ENCODE peak calls at places on chromosomes 6 and 20, in seven cellular contexts. W is colonic mucosa, O is IMR-90, V is astrocyte of the spinal cord, A is body of pancreas, Z is left lung, Q is A549. F is an unnamed sample.

GRCh38 chr20:62489186-62489939 is 13.6 kb upstream of the GATA5 start:
- DNase-seq in W (no peak), O (no peak), V (no peak), A (no peak), Z (no peak), Q (peak; percentile 36), F (no peak)

GRCh38 chr20:23092861-23093543 is 6.9 kb upstream of the CD93 start:
- DNase-seq in W (no peak), O (no peak), V (no peak), A (no peak), Z (no peak), Q (no peak), F (no peak)

GRCh38 chr6:56314683-56315523 is 67.5 kb upstream of the COL21A1 start:
- DNase-seq in W (no peak), O (peak; percentile 50), V (peak; percentile 63), A (peak; percentile 43), Z (no peak), Q (peak; percentile 35), F (no peak)

GRCh38 chr20:49445176-49445575 is 37.3 kb downstream of the KCNB1 start:
- DNase-seq in W (no peak), O (no peak), V (no peak), A (no peak), Z (no peak), Q (no peak), F (no peak)

GRCh38 chr20:15658295-15658694 is 915.0 kb downstream of the KIF16B start:
- DNase-seq in W (no peak), O (no peak), V (no peak), A (no peak), Z (no peak), Q (no peak), F (no peak)

GRCh38 chr6:15184441-15184861 is 61.4 kb upstream of the JARID2 start:
- DNase-seq in W (no peak), O (no peak), V (no peak), A (no peak), Z (no peak), Q (no peak), F (peak; percentile 22)

GRCh38 chr6:39777661-39778060 is 14.5 kb upstream of the DAAM2 start:
- DNase-seq in W (no peak), O (no peak), V (no peak), A (no peak), Z (no peak), Q (no peak), F (no peak)

GRCh38 chr20:9214676-9215075 is 145.8 kb downstream of the PLCB4 start:
- DNase-seq in W (no peak), O (peak; percentile 95), V (peak; percentile 67), A (no peak), Z (no peak), Q (peak; percentile 34), F (no peak)

GRCh38 chr6:168032383-168032760 is 34.9 kb downstream of the KIF25 start:
- DNase-seq in W (peak; percentile 18), O (peak; percentile 86), V (peak; percentile 84), A (no peak), Z (no peak), Q (no peak), F (no peak)

GRCh38 chr20:40961686-40962640 is 66.7 kb upstream of the TOP1 start:
- DNase-seq in W (no peak), O (peak; percentile 7), V (peak; percentile 36), A (no peak), Z (no peak), Q (no peak), F (no peak)

GRCh38 chr20:60957621-60958020 is 294.4 kb upstream of the CDH4 start:
- DNase-seq in W (no peak), O (no peak), V (no peak), A (no peak), Z (no peak), Q (no peak), F (no peak)

GRCh38 chr20:36399147-36399968 is 93.2 kb downstream of the DLGAP4 start:
- DNase-seq in W (peak; percentile 20), O (peak; percentile 11), V (peak; percentile 8), A (peak; percentile 30), Z (no peak), Q (peak; percentile 75), F (peak; percentile 9)

GRCh38 chr20:1528811-1529210 is 28.7 kb downstream of the SIRPD start:
- DNase-seq in W (no peak), O (peak; percentile 8), V (no peak), A (no peak), Z (no peak), Q (no peak), F (no peak)

GRCh38 chr6:109202409-109203264 is 107.3 kb downstream of the CEP57L1 start:
- DNase-seq in W (no peak), O (peak; percentile 4), V (no peak), A (no peak), Z (no peak), Q (no peak), F (no peak)

GRCh38 chr20:14622796-14623195 is 285.4 kb upstream of the FLRT3 start:
- DNase-seq in W (no peak), O (peak; percentile 2), V (peak; percentile 7), A (no peak), Z (no peak), Q (peak; percentile 77), F (no peak)

GRCh38 chr6:11222385-11223277 is 9.8 kb downstream of the NEDD9 start:
- DNase-seq in W (no peak), O (no peak), V (no peak), A (no peak), Z (no peak), Q (peak; percentile 9), F (no peak)

GRCh38 chr6:168603234-168603633 is 162.2 kb downstream of the SMOC2 start:
- DNase-seq in W (no peak), O (no peak), V (no peak), A (no peak), Z (no peak), Q (no peak), F (no peak)

GRCh38 chr6:5478380-5478779 is 217.1 kb downstream of the FARS2 start:
- DNase-seq in W (no peak), O (no peak), V (no peak), A (no peak), Z (no peak), Q (no peak), F (no peak)

GRCh38 chr6:37102299-37103168 is 67.4 kb upstream of the PIM1 start:
- DNase-seq in W (peak; percentile 74), O (peak; percentile 88), V (peak; percentile 92), A (peak; percentile 88), Z (peak; percentile 89), Q (peak; percentile 82), F (peak; percentile 82)

DNA sequence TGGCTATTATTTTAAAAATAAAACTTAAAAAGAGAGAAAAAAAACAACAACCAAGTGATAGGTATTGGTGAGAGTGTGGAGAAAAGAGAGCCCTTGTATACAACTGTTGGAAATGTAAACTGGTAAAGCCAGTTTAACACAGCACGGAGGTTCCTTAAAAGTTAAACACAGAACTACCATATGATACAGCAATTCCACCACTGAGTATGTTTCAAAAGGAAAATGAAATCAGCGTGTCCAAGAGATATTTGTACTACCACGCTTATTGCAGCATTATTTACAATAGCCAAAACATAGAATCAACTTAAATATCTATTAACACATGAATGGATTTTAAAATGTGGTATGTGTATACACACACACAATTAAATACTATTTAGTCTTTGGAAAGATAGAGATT is 1.1 kb downstream of the PTCHD4 start:
- DNase-seq in W (no peak), O (no peak), V (peak; percentile 25), A (no peak), Z (no peak), Q (no peak), F (no peak)
- H3K4me3 ChIP-seq in W (no peak overlapping the region), O (peak overlapping the region; percentile 95), V (peak overlapping the region; percentile 61), A (no peak overlapping the region), Z (peak overlapping the region; percentile 4), Q (no peak overlapping the region), F (no peak overlapping the region)

GRCh38 chr6:31356216-31356945 is 598 bp downstream of the HLA-B start:
- DNase-seq in W (peak; percentile 48), O (peak; percentile 18), V (no peak), A (peak; percentile 61), Z (peak; percentile 42), Q (no peak), F (peak; percentile 49)
- H3K4me3 ChIP-seq in W (peak overlapping the region; percentile 52), O (peak overlapping the region; percentile 64), V (peak overlapping the region; percentile 61), A (peak overlapping the region; percentile 67), Z (peak overlapping the region; percentile 88), Q (peak overlapping the region; percentile 47), F (peak overlapping the region; percentile 86)

DNA sequence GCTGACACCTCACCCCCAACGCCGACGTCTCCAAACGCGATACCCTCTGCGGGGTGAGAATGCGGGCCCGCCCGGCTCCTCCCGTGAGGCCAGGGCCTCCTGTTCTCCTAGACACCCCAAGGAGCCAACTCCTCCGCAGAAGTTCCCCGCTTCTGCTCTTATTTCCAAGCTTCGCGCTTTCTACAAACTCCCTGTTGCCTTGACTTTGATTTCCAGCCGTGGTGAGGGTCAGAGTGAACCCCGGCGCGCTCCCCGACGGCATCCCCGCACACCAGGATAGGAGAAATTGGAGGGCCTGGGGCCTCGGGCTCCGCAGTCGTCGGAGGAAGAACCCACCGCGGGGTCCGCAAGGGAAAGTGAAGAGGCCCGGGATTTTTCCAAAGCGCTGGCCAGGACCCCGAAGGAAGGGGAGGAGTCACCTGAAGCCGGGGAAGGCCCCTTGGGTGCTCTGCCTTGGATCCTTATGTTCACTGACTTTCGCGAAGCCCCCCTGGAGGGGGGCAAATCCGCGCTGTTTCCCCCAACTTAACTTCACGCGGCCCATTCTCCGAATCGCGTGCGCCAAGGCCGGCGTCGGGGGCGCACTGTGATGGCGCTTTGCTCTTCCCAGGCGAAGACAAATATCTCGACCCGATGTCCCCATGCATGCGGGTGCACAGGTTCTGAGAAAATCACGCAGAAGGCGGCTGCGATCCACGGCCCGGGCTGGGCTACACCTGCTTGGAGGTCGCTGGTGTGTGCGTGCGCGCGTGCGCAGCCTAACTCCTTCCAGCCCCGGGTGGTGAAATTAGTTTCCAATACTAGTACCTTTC is 3.0 kb upstream of the INSM1 start:
- DNase-seq in W (no peak), O (no peak), V (no peak), A (no peak), Z (no peak), Q (no peak), F (no peak)
- H3K4me3 ChIP-seq in W (no peak overlapping the region), O (no peak overlapping the region), V (no peak overlapping the region), A (no peak overlapping the region), Z (no peak overlapping the region), Q (no peak overlapping the region), F (no peak overlapping the region)

GRCh38 chr6:119463081-119463626 is 113.6 kb upstream of the MAN1A1 start:
- DNase-seq in W (no peak), O (no peak), V (no peak), A (no peak), Z (no peak), Q (no peak), F (no peak)

GRCh38 chr6:119466226-119466625 is 116.7 kb upstream of the MAN1A1 start:
- DNase-seq in W (no peak), O (no peak), V (no peak), A (no peak), Z (no peak), Q (no peak), F (no peak)

GRCh38 chr6:119470893-119471542 is 121.5 kb upstream of the MAN1A1 start:
- DNase-seq in W (no peak), O (no peak), V (no peak), A (no peak), Z (no peak), Q (no peak), F (no peak)

DNA sequence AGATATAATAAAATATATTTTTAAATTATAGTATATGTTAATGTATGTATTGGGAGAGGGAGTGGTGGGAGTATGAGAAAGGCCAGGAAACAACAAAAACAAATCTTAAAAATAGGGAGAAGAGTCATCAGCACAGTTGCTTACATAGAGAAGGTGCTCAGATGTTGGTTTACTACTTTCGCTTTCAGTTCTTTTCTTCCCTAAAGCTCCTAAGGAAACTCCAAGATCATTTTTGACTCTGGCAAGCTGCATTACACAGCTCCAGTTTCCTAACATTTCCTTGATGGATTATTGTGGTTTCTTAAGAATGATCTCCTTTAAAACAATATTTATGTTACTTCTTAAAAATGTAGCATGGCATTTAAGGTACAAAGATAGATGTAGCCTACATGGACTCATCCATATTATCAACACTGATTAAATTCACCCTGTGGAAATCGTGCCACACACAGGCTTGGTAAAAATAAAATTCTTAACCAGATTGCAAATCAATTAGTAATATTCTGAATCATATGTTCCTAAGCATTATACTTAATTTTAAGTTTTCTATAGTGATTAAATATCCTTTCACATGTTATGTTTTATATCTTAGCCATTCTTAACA is 118.0 kb upstream of the MAN1A1 start:
- DNase-seq in W (no peak), O (peak; percentile 58), V (peak; percentile 65), A (no peak), Z (no peak), Q (no peak), F (no peak)
- H3K4me3 ChIP-seq in W (no peak overlapping the region), O (peak overlapping the region; percentile 19), V (no peak overlapping the region), A (no peak overlapping the region), Z (no peak overlapping the region), Q (no peak overlapping the region), F (no peak overlapping the region)

F was measured in CD4-positive, alpha-beta memory T cell.